ENCODE peak calls at places on chromosomes 2 and 18, in eight cellular contexts. T is SK-N-SH, G is GM23338, P is Panc1, V is breast epithelium, M is HL-60, F is HCT116, Q is spleen. W is an unnamed sample.

GRCh38 chr2:65728477-65729180 is 296.2 kb upstream of the SPRED2 start:
- DNase-seq in T (no peak), G (no peak), P (peak; percentile 42), V (no peak), M (no peak), F (peak; percentile 48), Q (no peak), W (no peak)

GRCh38 chr18:48462510-48462909 is 53.3 kb upstream of the ZBTB7C start:
- DNase-seq in T (no peak), G (no peak), P (no peak), V (no peak), M (no peak), F (no peak), Q (no peak), W (no peak)

GRCh38 chr2:181311841-181312240 is 145.3 kb upstream of the ITGA4 start:
- DNase-seq in T (no peak), G (no peak), P (no peak), V (no peak), M (no peak), F (no peak), Q (peak; percentile 79), W (peak; percentile 32)

GRCh38 chr18:36672437-36673344 is 156.1 kb downstream of the TPGS2 start:
- DNase-seq in T (no peak), G (no peak), P (no peak), V (no peak), M (no peak), F (no peak), Q (no peak), W (peak; percentile 28)

GRCh38 chr18:28855524-28855923 is 678.6 kb upstream of the CDH2 start:
- DNase-seq in T (no peak), G (no peak), P (no peak), V (no peak), M (no peak), F (no peak), Q (no peak), W (no peak)

GRCh38 chr2:144552821-144553220 is 32.9 kb upstream of the ZEB2 start:
- DNase-seq in T (no peak), G (no peak), P (no peak), V (no peak), M (no peak), F (no peak), Q (no peak), W (no peak)

GRCh38 chr2:20925265-20925889 is 102.5 kb upstream of the LDAH start:
- DNase-seq in T (no peak), G (peak; percentile 50), P (no peak), V (no peak), M (no peak), F (no peak), Q (no peak), W (no peak)

GRCh38 chr2:222862068-222862914 is 1.5 kb downstream of the ACSL3 start:
- DNase-seq in T (peak; percentile 36), G (no peak), P (no peak), V (no peak), M (no peak), F (no peak), Q (no peak), W (peak; percentile 12)

GRCh38 chr18:35559867-35560266 is 21.7 kb upstream of the GALNT1 start:
- DNase-seq in T (no peak), G (no peak), P (no peak), V (no peak), M (no peak), F (no peak), Q (no peak), W (no peak)

GRCh38 chr2:97728091-97728596 is 14.8 kb downstream of the ZAP70 start:
- DNase-seq in T (no peak), G (no peak), P (no peak), V (no peak), M (no peak), F (no peak), Q (peak; percentile 46), W (no peak)

GRCh38 chr2:8346238-8346637 is 335.6 kb upstream of the ID2 start:
- DNase-seq in T (no peak), G (no peak), P (no peak), V (no peak), M (no peak), F (no peak), Q (no peak), W (no peak)

GRCh38 chr2:145421841-145422240 is 901.9 kb upstream of the ZEB2 start:
- DNase-seq in T (no peak), G (no peak), P (no peak), V (no peak), M (no peak), F (no peak), Q (no peak), W (no peak)

GRCh38 chr2:192749606-192750200 is 555.0 kb upstream of the TMEFF2 start:
- DNase-seq in T (peak; percentile 9), G (peak; percentile 56), P (no peak), V (no peak), M (no peak), F (peak; percentile 31), Q (no peak), W (no peak)

GRCh38 chr2:98583866-98584618 is 24.3 kb downstream of the COA5 start:
- DNase-seq in T (no peak), G (no peak), P (no peak), V (no peak), M (no peak), F (no peak), Q (no peak), W (peak; percentile 27)

GRCh38 chr2:121613774-121614173 is 35.5 kb downstream of the CLASP1 start:
- DNase-seq in T (no peak), G (no peak), P (no peak), V (no peak), M (no peak), F (no peak), Q (no peak), W (no peak)

GRCh38 chr2:218447072-218447471 is 28.1 kb downstream of the VIL1 start:
- DNase-seq in T (no peak), G (no peak), P (no peak), V (no peak), M (no peak), F (no peak), Q (no peak), W (no peak)

GRCh38 chr2:194126418-194126817 is 1530.6 kb upstream of the SLC39A10 start:
- DNase-seq in T (no peak), G (no peak), P (no peak), V (no peak), M (no peak), F (no peak), Q (no peak), W (no peak)

GRCh38 chr2:11068079-11068741 is 87.1 kb upstream of the SLC66A3 start:
- DNase-seq in T (no peak), G (no peak), P (no peak), V (no peak), M (no peak), F (no peak), Q (no peak), W (no peak)

GRCh38 chr2:111999809-112000208 is 55.3 kb upstream of the TMEM87B start:
- DNase-seq in T (no peak), G (no peak), P (no peak), V (no peak), M (no peak), F (no peak), Q (no peak), W (no peak)

GRCh38 chr2:30488012-30488659 is 41.1 kb downstream of the LCLAT1 start:
- DNase-seq in T (no peak), G (no peak), P (no peak), V (no peak), M (no peak), F (no peak), Q (no peak), W (no peak)

GRCh38 chr2:121626777-121627524 is 22.3 kb downstream of the CLASP1 start:
- DNase-seq in T (no peak), G (no peak), P (no peak), V (no peak), M (no peak), F (no peak), Q (no peak), W (peak; percentile 14)

DNA sequence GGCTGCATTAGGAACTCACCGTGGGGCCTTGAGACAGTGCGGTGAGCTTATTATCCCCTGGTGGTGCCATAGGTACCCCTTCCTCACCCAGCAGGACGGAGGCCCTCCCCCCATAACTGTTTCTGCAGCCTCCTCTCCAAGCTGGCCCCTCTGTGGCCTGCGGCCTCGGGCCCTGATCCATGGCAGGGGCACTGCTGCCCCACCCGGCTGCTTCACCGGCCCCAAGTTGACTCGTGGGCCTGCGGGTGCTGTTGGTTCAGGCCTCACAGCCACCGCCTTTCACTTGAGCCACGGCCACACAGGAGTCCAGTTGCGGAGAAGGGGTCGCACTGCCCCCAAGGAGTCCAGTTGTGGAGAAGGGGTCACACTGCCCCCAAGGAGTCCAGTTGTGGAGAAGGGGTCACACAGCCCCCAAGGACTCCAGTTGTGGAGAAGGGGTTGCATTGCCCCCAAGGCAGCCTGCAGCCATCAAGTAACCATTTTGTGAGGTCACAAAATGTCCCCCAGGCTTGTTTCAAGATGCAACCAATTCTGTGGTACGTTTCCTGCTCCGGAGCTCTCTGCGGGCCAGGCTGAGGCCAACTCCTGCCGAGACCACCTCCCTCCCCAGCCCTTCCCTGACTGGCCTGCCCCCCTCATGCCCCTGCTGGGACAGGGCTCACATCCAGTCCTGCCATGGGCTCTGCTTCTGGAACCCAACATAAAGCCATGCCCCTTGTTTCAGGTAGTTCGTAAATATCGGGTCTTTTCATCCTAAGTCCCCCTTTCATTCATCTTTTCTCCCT is 4.6 kb downstream of the LRRFIP1 start:
- DNase-seq in T (no peak), G (no peak), P (no peak), V (no peak), M (no peak), F (no peak), Q (no peak), W (no peak)
- H3K4me3 ChIP-seq in T (no peak overlapping the region), G (no peak overlapping the region), P (no peak overlapping the region), V (no peak overlapping the region), M (no peak overlapping the region), F (no peak overlapping the region), Q (no peak overlapping the region), W (no peak overlapping the region)

GRCh38 chr2:202831241-202831997 is 40.1 kb downstream of the ICA1L start:
- DNase-seq in T (peak; percentile 64), G (peak; percentile 73), P (peak; percentile 43), V (no peak), M (peak; percentile 15), F (peak; percentile 61), Q (no peak), W (peak; percentile 29)
- TF ChIP-seq POLR2AphosphoS5 in T (no peak), G (no peak), P (no peak), V (no peak), M (no peak), F (no peak), Q (no peak), W (no peak)

GRCh38 chr2:128092656-128093055 is 1.7 kb downstream of the UGGT1 start:
- DNase-seq in T (no peak), G (no peak), P (no peak), V (no peak), M (no peak), F (no peak), Q (no peak), W (no peak)
- H3K4me3 ChIP-seq in T (peak overlapping the region; percentile 17), G (peak overlapping the region; percentile 98), P (no peak overlapping the region), V (no peak overlapping the region), M (peak overlapping the region; percentile 24), F (no peak overlapping the region), Q (no peak overlapping the region), W (no peak overlapping the region)

GRCh38 chr2:109410021-109410815 is 203.5 kb downstream of the SEPTIN10 start:
- DNase-seq in T (no peak), G (peak; percentile 62), P (no peak), V (no peak), M (no peak), F (no peak), Q (no peak), W (no peak)
- TF ChIP-seq POLR2AphosphoS5 in T (no peak), G (no peak), P (no peak), V (no peak), M (no peak), F (no peak), Q (no peak), W (no peak)

W was measured in transverse colon.